ENCODE peak calls at places on chromosomes 16 and 17, in nine cellular contexts. H is HCT116; I is thoracic aorta; C is upper lobe of right lung; Q is AG04450; B is CD4-positive, CD25-positive, alpha-beta regulatory T cell; P is CD4-positive, alpha-beta memory T cell; A is mammary epithelial cell; M is lung. J is an unnamed sample.
A peak's percentile ranks its signal among the peaks of the same experiment; 100 is the strongest.

GRCh38 chr17:82314721-82315605 is 2.4 kb downstream of the CD7 start:
- DNase-seq in M (no peak), B (no peak), Q (no peak), C (no peak), A (no peak), H (no peak), I (no peak), P (peak; percentile 36), J (no peak)

GRCh38 chr17:42783062-42783777 is 2.8 kb downstream of the WNK4 start:
- DNase-seq in B (no peak), H (no peak), C (no peak), P (no peak), I (no peak), M (no peak), Q (peak; percentile 41), A (peak; percentile 77), J (no peak)

GRCh38 chr17:1460233-1460632 is 4.2 kb upstream of the CRK start:
- DNase-seq in H (no peak), Q (no peak), C (peak; percentile 90), A (peak; percentile 20), P (no peak), M (peak; percentile 74), B (no peak), I (peak; percentile 80), J (peak; percentile 59)

GRCh38 chr17:64331946-64332493 is 58.6 kb downstream of the PECAM1 start:
- DNase-seq in I (no peak), B (no peak), H (no peak), C (peak; percentile 70), P (no peak), A (no peak), M (peak; percentile 73), Q (no peak), J (no peak)

GRCh38 chr16:8251298-8251697 is 339.0 kb downstream of the TMEM114 start:
- DNase-seq in A (no peak), P (no peak), I (no peak), H (no peak), B (no peak), M (no peak), C (no peak), Q (no peak), J (no peak)

GRCh38 chr17:29243792-29244191 is 2.9 kb upstream of the CRYBA1 start:
- DNase-seq in M (no peak), Q (no peak), A (peak; percentile 16), P (no peak), C (no peak), H (no peak), I (no peak), B (no peak), J (peak; percentile 49)

GRCh38 chr16:64962786-64963185 is 159.1 kb downstream of the CDH11 start:
- DNase-seq in M (no peak), P (no peak), C (no peak), Q (no peak), B (no peak), A (no peak), H (no peak), I (no peak), J (no peak)

GRCh38 chr16:68993885-68994284 is 111.6 kb upstream of the HAS3 start:
- DNase-seq in A (peak; percentile 84), P (no peak), I (no peak), H (no peak), M (no peak), Q (peak; percentile 85), B (no peak), C (no peak), J (no peak)

GRCh38 chr17:7014261-7014994 is 2.0 kb downstream of the RNASEK start:
- DNase-seq in M (peak; percentile 97), C (peak; percentile 99), B (peak; percentile 98), P (peak; percentile 99), Q (peak; percentile 93), H (peak; percentile 85), I (peak; percentile 91), A (peak; percentile 97), J (peak; percentile 97)

GRCh38 chr17:78376161-78376560 is 2.3 kb upstream of the PGS1 start:
- DNase-seq in I (no peak), C (no peak), Q (no peak), P (no peak), A (no peak), H (no peak), M (no peak), B (no peak), J (no peak)
- H3K27ac ChIP-seq in I (peak overlapping the region; percentile 60), C (peak overlapping the region; percentile 73), Q (peak overlapping the region; percentile 84), P (no peak overlapping the region), A (peak overlapping the region; percentile 24), H (no peak overlapping the region), M (no peak overlapping the region), B (no peak overlapping the region), J (no peak overlapping the region)

GRCh38 chr16:87138316-87138715 is 178.9 kb downstream of the C16orf95 start:
- DNase-seq in I (no peak), A (no peak), B (no peak), C (peak; percentile 23), Q (no peak), M (no peak), H (no peak), P (no peak), J (no peak)

GRCh38 chr16:87132361-87133014 is 184.7 kb downstream of the C16orf95 start:
- DNase-seq in Q (peak; percentile 8), P (no peak), I (no peak), C (peak; percentile 50), M (no peak), B (no peak), H (peak; percentile 26), A (peak; percentile 64), J (peak; percentile 33)

GRCh38 chr16:87133112-87133850 is 183.9 kb downstream of the C16orf95 start:
- DNase-seq in P (no peak), B (no peak), Q (no peak), I (no peak), C (peak; percentile 38), H (no peak), M (no peak), A (no peak), J (no peak)

GRCh38 chr16:87133966-87134945 is 182.9 kb downstream of the C16orf95 start:
- DNase-seq in B (no peak), H (no peak), I (no peak), M (no peak), P (no peak), Q (no peak), A (no peak), C (peak; percentile 55), J (peak; percentile 33)

DNA sequence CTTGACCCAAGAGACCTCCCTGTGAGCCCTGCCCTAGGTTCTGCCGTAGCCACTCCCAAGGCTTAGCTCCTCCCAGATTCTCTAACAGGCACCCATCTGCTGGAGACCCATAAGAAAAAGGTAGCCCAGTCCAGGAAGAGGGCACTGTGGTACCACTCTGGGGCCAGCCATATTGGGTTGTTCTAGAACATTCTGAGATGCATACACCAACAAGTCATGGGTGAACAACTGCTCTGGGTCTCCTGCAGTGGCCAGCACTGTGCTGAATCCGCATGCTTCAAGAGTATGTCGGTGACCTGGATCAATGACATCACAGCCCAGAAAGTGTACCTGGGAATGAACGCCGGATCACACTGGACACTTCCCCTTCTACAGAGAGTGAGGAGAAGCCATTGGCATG is 181.6 kb downstream of the C16orf95 start:
- DNase-seq in M (no peak), P (no peak), H (no peak), C (peak; percentile 32), B (no peak), Q (no peak), A (no peak), I (no peak), J (no peak)
- H3K4me3 ChIP-seq in M (no peak overlapping the region), P (no peak overlapping the region), H (no peak overlapping the region), C (no peak overlapping the region), B (no peak overlapping the region), Q (no peak overlapping the region), A (no peak overlapping the region), I (no peak overlapping the region), J (no peak overlapping the region)

GRCh38 chr16:30027588-30028437 is 3.3 kb downstream of the TLCD3B start:
- DNase-seq in P (no peak), B (no peak), I (no peak), Q (no peak), A (no peak), C (no peak), H (no peak), M (no peak), J (peak; percentile 99)
- H3K27me3 ChIP-seq in P (peaks cover 18% of the 10 kb centered on the region), B (peaks cover 3% of the 10 kb centered on the region), I (peaks cover 13% of the 10 kb centered on the region), Q (peaks cover 77% of the 10 kb centered on the region), A (peaks cover 4% of the 10 kb centered on the region), C (peaks cover 59% of the 10 kb centered on the region), H (no peaks in the 10 kb centered on the region), M (no peaks in the 10 kb centered on the region), J (no peaks in the 10 kb centered on the region)

DNA sequence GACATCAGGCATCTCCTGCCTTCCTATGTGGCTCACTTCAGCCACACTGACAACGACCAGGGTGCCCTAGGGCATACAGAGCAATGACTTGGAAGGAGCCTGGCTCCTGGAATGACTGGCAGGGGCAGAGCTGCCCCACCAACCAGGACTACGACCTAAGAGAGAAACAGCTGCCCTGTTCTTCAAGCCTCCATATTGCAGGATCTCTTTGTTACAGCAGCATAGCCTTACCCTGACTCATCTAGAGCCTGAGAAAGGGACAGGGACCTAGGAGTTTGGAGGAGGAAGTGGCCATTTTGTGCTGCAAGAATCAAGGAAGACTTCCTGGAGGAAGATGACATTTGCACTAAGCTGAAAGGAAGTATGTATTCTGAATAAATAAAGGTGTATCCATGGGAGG is 49.6 kb downstream of the GSG1L start:
- DNase-seq in I (no peak), A (no peak), B (no peak), H (no peak), C (no peak), Q (no peak), M (no peak), P (no peak), J (no peak)
- H3K27ac ChIP-seq in I (no peak overlapping the region), A (no peak overlapping the region), B (no peak overlapping the region), H (no peak overlapping the region), C (no peak overlapping the region), Q (no peak overlapping the region), M (no peak overlapping the region), P (no peak overlapping the region), J (no peak overlapping the region)

GRCh38 chr16:67429799-67430503 is 970 bp upstream of the HSD11B2 start:
- DNase-seq in C (no peak), B (no peak), M (no peak), Q (no peak), H (no peak), A (no peak), I (no peak), P (no peak), J (no peak)
- H3K4me3 ChIP-seq in C (peak overlapping the region; percentile 50), B (no peak overlapping the region), M (no peak overlapping the region), Q (peak overlapping the region; percentile 44), H (peak overlapping the region; percentile 71), A (peak overlapping the region; percentile 51), I (peak overlapping the region; percentile 66), P (peak overlapping the region; percentile 38), J (peak overlapping the region; percentile 52)

GRCh38 chr16:87648236-87648635 is 45.9 kb downstream of the JPH3 start:
- DNase-seq in P (no peak), H (no peak), C (no peak), Q (no peak), B (no peak), I (no peak), A (no peak), M (no peak), J (no peak)
- H3K27me3 ChIP-seq in P (no peaks in the 10 kb centered on the region), H (peaks cover 8% of the 10 kb centered on the region), C (peaks cover 10% of the 10 kb centered on the region), Q (peaks cover 49% of the 10 kb centered on the region), B (no peaks in the 10 kb centered on the region), I (no peaks in the 10 kb centered on the region), A (peaks cover 23% of the 10 kb centered on the region), M (peaks cover 7% of the 10 kb centered on the region), J (no peaks in the 10 kb centered on the region)

GRCh38 chr17:17911003-17911613 is 61.1 kb downstream of the TOM1L2 start:
- DNase-seq in I (no peak), A (no peak), C (peak; percentile 51), H (no peak), M (no peak), B (no peak), Q (no peak), P (no peak), J (peak; percentile 35)
- H3K27ac ChIP-seq in I (no peak overlapping the region), A (no peak overlapping the region), C (no peak overlapping the region), H (no peak overlapping the region), M (peak overlapping the region; percentile 59), B (no peak overlapping the region), Q (no peak overlapping the region), P (no peak overlapping the region), J (peak overlapping the region; percentile 93)